ENCODE peak calls at places on chromosomes 3 and 15, in five cellular contexts. P is NCI-H2227 treated with DMSO at 0.1 percent for 48 hours, T is bronchial epithelial cell, G is fibroblast of the conjunctiva, O is keratinocyte. L is an unnamed sample.
A peak's percentile ranks its signal among the peaks of the same experiment; 100 is the strongest.

GRCh38 chr15:39488498-39488897 is 92.4 kb upstream of the THBS1 start:
- DNase-seq in T (no peak), P (no peak), O (no peak), G (no peak), L (peak; percentile 93)

GRCh38 chr3:183766745-183767606 is 58.4 kb downstream of the MAP6D1 start:
- DNase-seq in G (peak; percentile 65), P (peak; percentile 58), T (peak; percentile 72), O (no peak), L (peak; percentile 78)

GRCh38 chr15:59292393-59292792 is 80.3 kb downstream of the MYO1E start:
- DNase-seq in G (no peak), T (no peak), P (no peak), O (no peak), L (no peak)

GRCh38 chr3:156536524-156537316 is 18.2 kb downstream of the SSR3 start:
- DNase-seq in T (peak; percentile 18), O (no peak), G (no peak), P (no peak), L (no peak)

GRCh38 chr3:5051772-5052171 is 70.3 kb upstream of the ARL8B start:
- DNase-seq in G (no peak), P (no peak), T (peak; percentile 46), O (no peak), L (no peak)

GRCh38 chr15:75199347-75199976 is 2.2 kb upstream of the C15orf39 start:
- DNase-seq in O (no peak), P (no peak), T (no peak), G (no peak), L (no peak)

GRCh38 chr15:40793216-40793989 is 13.5 kb upstream of the ZFYVE19 start:
- DNase-seq in O (no peak), T (peak; percentile 98), P (no peak), G (peak; percentile 74), L (no peak)

GRCh38 chr15:65827065-65827464 is 35.0 kb upstream of the DENND4A start:
- DNase-seq in T (peak; percentile 35), P (no peak), G (no peak), O (no peak), L (no peak)

GRCh38 chr15:95286911-95287769 is 1043.4 kb upstream of the NR2F2 start:
- DNase-seq in G (no peak), T (no peak), P (no peak), O (no peak), L (no peak)

GRCh38 chr3:129112308-129113052 is 9.1 kb downstream of the RAB43 start:
- DNase-seq in O (no peak), G (peak; percentile 43), P (no peak), T (no peak), L (no peak)